ENCODE peak calls at places on chromosomes 4 and X, in eight cellular contexts. H is stimulated activated CD4-positive, alpha-beta T cell treated with anti-CD3 and anti-CD28 coated beads, Interleukin-12 subunit alpha, Interleukin-12 subunit beta, amount 100 ng/mL, for 24 hours; Q is substantia nigra; Z is activated T-helper 9 cell treated with anti-CD3 and anti-CD28 coated beads, Interleukin-2, amount 50 U/mL, for 16 hours; E is Caki2; C is iris pigment epithelial cell; A is MCF 10A; G is stimulated activated CD8-positive, alpha-beta memory T cell treated with anti-CD3 and anti-CD28 coated beads, Interleukin-15, amount 100 ng/mL, for 24 hours. N is an unnamed sample.

GRCh38 chrX:34849371-34849770 is 93.2 kb upstream of the FAM47B start:
- DNase-seq in H (no peak), A (peak), Q (no peak), G (no peak), E (no peak), C (peak), Z (no peak), N (no peak)

GRCh38 chr4:2621419-2621818 is 85.0 kb downstream of the FAM193A start:
- DNase-seq in C (no peak), A (no peak), H (no peak), G (no peak), Z (no peak), Q (no peak), E (no peak), N (no peak)

GRCh38 chrX:94831364-94831763 is 1157.4 kb downstream of the FAM133A start:
- DNase-seq in C (peak), A (peak), Q (no peak), E (no peak), H (no peak), G (no peak), Z (no peak), N (peak)

GRCh38 chr4:41061482-41062185 is 152.7 kb downstream of the APBB2 start:
- DNase-seq in A (no peak), Z (no peak), G (no peak), H (no peak), Q (no peak), E (no peak), C (peak), N (no peak)

GRCh38 chr4:95601342-95601741 is 52.6 kb upstream of the UNC5C start:
- DNase-seq in Q (no peak), G (no peak), H (no peak), Z (no peak), C (no peak), A (no peak), E (no peak), N (no peak)

GRCh38 chrX:148537556-148538182 is 37.3 kb downstream of the AFF2 start:
- DNase-seq in Z (no peak), H (no peak), Q (no peak), E (no peak), A (no peak), G (no peak), C (no peak), N (no peak)

GRCh38 chr4:140359571-140360427 is 13.6 kb upstream of the SCOC start:
- DNase-seq in A (peak), Q (no peak), H (peak), Z (peak), E (peak), G (peak), C (peak), N (peak)

GRCh38 chr4:106495498-106495897 is 126.9 kb upstream of the GIMD1 start:
- DNase-seq in H (no peak), G (no peak), Z (no peak), E (no peak), A (no peak), C (no peak), Q (no peak), N (no peak)

GRCh38 chr4:123606336-123606735 is 209.7 kb downstream of the SPRY1 start:
- DNase-seq in A (no peak), G (no peak), H (no peak), Z (no peak), E (no peak), C (no peak), Q (no peak), N (no peak)

GRCh38 chr4:102826890-102827673 is at the start of gene UBE2D3:
- DNase-seq in A (peak), H (peak), Z (peak), C (peak), E (peak), Q (peak), G (peak), N (peak)

GRCh38 chrX:109440475-109440874 is 41.4 kb downstream of the GUCY2F start:
- DNase-seq in Z (no peak), E (no peak), Q (no peak), G (no peak), H (no peak), A (no peak), C (no peak), N (no peak)

GRCh38 chr4:152479428-152480026 is 56.4 kb downstream of the FBXW7 start:
- DNase-seq in A (peak), Z (no peak), C (peak), E (no peak), H (no peak), Q (no peak), G (no peak), N (no peak)